ENCODE peak calls at places on chromosome 2, in seven cellular contexts. M is AG09319; X is Ammon's horn; C is activated T-cell treated with anti-CD3 and anti-CD28 coated beads for 24 hours; F is BJ; I is stimulated activated CD8-positive, alpha-beta memory T cell treated with anti-CD3 and anti-CD28 coated beads, Interleukin-4, amount 100 ng/mL, for 1 hour; D is pancreas. O is an unnamed sample.

GRCh38 chr2:3620834-3621233 is 25.9 kb downstream of the COLEC11 start:
- DNase-seq in M (no peak), X (no peak), C (no peak), F (no peak), I (no peak), D (no peak), O (no peak)

GRCh38 chr2:144931976-144932375 is 412.1 kb upstream of the ZEB2 start:
- DNase-seq in M (no peak), X (no peak), C (no peak), F (no peak), I (no peak), D (no peak), O (no peak)

GRCh38 chr2:112693596-112693995 is 27.2 kb upstream of the NT5DC4 start:
- DNase-seq in M (no peak), X (no peak), C (no peak), F (no peak), I (no peak), D (no peak), O (no peak)

GRCh38 chr2:238801791-238802190 is 46.1 kb upstream of the TWIST2 start:
- DNase-seq in M (no peak), X (no peak), C (no peak), F (peak), I (no peak), D (no peak), O (no peak)

GRCh38 chr2:201639205-201639604 is 4.1 kb downstream of the TMEM237 start:
- DNase-seq in M (no peak), X (no peak), C (no peak), F (no peak), I (no peak), D (no peak), O (no peak)

GRCh38 chr2:40746150-40746549 is 294.3 kb upstream of the SLC8A1 start:
- DNase-seq in M (no peak), X (no peak), C (no peak), F (no peak), I (no peak), D (no peak), O (no peak)

GRCh38 chr2:222451270-222451674 is 26.9 kb downstream of the SGPP2 start:
- DNase-seq in M (no peak), X (no peak), C (no peak), F (no peak), I (no peak), D (no peak), O (no peak)

GRCh38 chr2:188318161-188318749 is 26.6 kb downstream of the GULP1 start:
- DNase-seq in M (no peak), X (no peak), C (no peak), F (no peak), I (no peak), D (no peak), O (no peak)

GRCh38 chr2:17303496-17303895 is 214.7 kb downstream of the RAD51AP2 start:
- DNase-seq in M (no peak), X (no peak), C (no peak), F (no peak), I (no peak), D (no peak), O (no peak)

GRCh38 chr2:127415593-127416485 is 2.4 kb upstream of the PROC start:
- DNase-seq in M (no peak), X (peak), C (peak), F (no peak), I (peak), D (peak), O (peak)